ENCODE peak calls at places on chromosomes 12 and 14, in four cellular contexts. C is IMR-90, S is heart left ventricle, Y is fibroblast of lung. V is an unnamed sample. For H3K36me3, the result is how much of the 10 kb centered on the place peaks cover.

GRCh38 chr14:86055512-86055911 is 525.6 kb downstream of the FLRT2 start:
- DNase-seq in C (peak), S (no peak), Y (peak), V (no peak)

GRCh38 chr12:113325938-113326337 is 9.0 kb downstream of the SLC8B1 start:
- DNase-seq in C (peak), S (peak), Y (peak), V (no peak)

GRCh38 chr14:24314377-24315193 is 3.3 kb downstream of the LTB4R start:
- DNase-seq in C (no peak), S (peak), Y (no peak), V (no peak)

GRCh38 chr14:45610303-45610702 is 357.3 kb upstream of the MIS18BP1 start:
- DNase-seq in C (no peak), S (no peak), Y (peak), V (no peak)

GRCh38 chr14:56351861-56352260 is 227.7 kb upstream of the TMEM260 start:
- DNase-seq in C (peak), S (no peak), Y (peak), V (no peak)

GRCh38 chr12:2395352-2395977 is 342.7 kb downstream of the CACNA1C start:
- DNase-seq in C (peak), S (no peak), Y (peak), V (peak)

GRCh38 chr14:69263364-69263763 is 3.4 kb downstream of the GALNT16 start:
- DNase-seq in C (peak), S (peak), Y (peak), V (no peak)

GRCh38 chr12:59182660-59183455 is 262.6 kb upstream of the LRIG3 start:
- DNase-seq in C (peak), S (no peak), Y (no peak), V (no peak)

GRCh38 chr12:6827982-6828670 is at the start of gene P3H3:
- DNase-seq in C (peak), S (no peak), Y (peak), V (peak)

GRCh38 chr12:14602128-14602527 is 34.4 kb upstream of the PLBD1 start:
- DNase-seq in C (no peak), S (no peak), Y (no peak), V (no peak)

GRCh38 chr14:94615823-94616570 is 3.8 kb downstream of the SERPINA3 start:
- DNase-seq in C (no peak), S (no peak), Y (no peak), V (no peak)

GRCh38 chr12:62744551-62744950 is 190.4 kb downstream of the PPM1H start:
- DNase-seq in C (peak), S (peak), Y (peak), V (no peak)

GRCh38 chr12:110689002-110689600 is at the start of gene HVCN1:
- DNase-seq in C (no peak), S (peak), Y (peak), V (peak)

GRCh38 chr14:103123128-103123633 is at the start of gene TNFAIP2:
- DNase-seq in C (no peak), S (peak), Y (no peak), V (peak)

GRCh38 chr12:71594214-71594948 is 69.3 kb downstream of the ZFC3H1 start:
- DNase-seq in C (no peak), S (no peak), Y (no peak), V (no peak)

GRCh38 chr12:42125372-42125767 is 19.3 kb downstream of the GXYLT1 start:
- DNase-seq in C (no peak), S (no peak), Y (no peak), V (no peak)

GRCh38 chr14:26017270-26017669 is 580.6 kb downstream of the NOVA1 start:
- DNase-seq in C (no peak), S (no peak), Y (no peak), V (no peak)

GRCh38 chr14:45531022-45531421 is 278.0 kb upstream of the MIS18BP1 start:
- DNase-seq in C (no peak), S (no peak), Y (no peak), V (no peak)

DNA sequence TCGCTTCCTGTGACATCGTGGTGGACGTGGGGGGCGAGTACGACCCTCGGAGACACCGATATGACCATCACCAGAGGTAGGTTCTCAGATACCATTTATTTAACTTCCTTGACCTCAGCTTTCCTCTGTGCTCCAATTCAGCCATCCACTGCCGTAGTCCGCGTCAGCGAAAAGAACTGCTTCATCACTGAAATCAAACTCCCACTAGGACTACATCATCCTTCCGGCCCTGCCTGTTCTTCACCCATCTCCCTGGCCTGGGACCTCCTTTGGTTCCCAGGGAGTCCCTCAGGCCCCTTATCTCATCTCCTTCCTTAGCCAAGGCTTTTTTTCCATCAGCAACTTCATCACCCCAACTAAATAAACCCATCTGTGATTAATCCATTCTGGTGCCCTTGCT is 692 bp downstream of the MYG1 start:
- DNase-seq in C (peak), S (no peak), Y (peak), V (no peak)
- H3K36me3 ChIP-seq in C (under half), S (under half), Y (under half), V (under half)

DNA sequence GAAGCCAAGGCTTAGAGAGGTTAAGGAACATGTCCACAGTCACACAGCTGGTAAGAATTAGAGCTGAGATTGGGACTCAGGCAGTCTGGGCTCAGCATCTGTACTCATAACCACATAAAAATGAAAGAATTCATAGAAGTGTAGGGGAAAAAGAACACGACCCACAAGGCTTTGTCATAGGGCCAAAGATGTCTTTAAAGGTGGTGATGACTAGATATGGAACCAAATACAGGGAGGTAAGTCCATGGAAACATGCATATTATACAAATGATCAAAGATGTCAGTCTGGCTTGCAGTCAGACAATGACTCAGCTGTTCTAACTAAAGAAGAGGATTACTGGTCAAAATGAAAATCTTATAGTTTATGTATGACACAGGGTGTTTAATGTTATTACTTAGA is 7.2 kb upstream of the SSPN start:
- DNase-seq in C (peak), S (no peak), Y (peak), V (no peak)
- H3K27ac ChIP-seq in C (no peak), S (no peak), Y (no peak), V (no peak)

GRCh38 chr12:56116267-56117081 is at the start of gene RPL41:
- DNase-seq in C (peak), S (peak), Y (peak), V (peak)

GRCh38 chr12:56120158-56120846 is 2.2 kb downstream of the ZC3H10 start:
- DNase-seq in C (peak), S (no peak), Y (peak), V (peak)

GRCh38 chr12:56119361-56119796 is 1.3 kb downstream of the ZC3H10 start:
- DNase-seq in C (peak), S (peak), Y (peak), V (peak)

GRCh38 chr12:56118688-56119045 is 601 bp downstream of the ZC3H10 start:
- DNase-seq in C (no peak), S (no peak), Y (no peak), V (no peak)

GRCh38 chr12:56117778-56118687 is at the start of gene ZC3H10:
- DNase-seq in C (peak), S (peak), Y (peak), V (peak)
- TF ChIP-seq CTCF in C (peak), S (peak), Y (peak), V (peak)

GRCh38 chr12:124857921-124858461 is 5.7 kb downstream of the SCARB1 start:
- DNase-seq in C (no peak), S (no peak), Y (no peak), V (no peak)
- H3K36me3 ChIP-seq in C (under half), S (under half), Y (under half), V (under half)

DNA sequence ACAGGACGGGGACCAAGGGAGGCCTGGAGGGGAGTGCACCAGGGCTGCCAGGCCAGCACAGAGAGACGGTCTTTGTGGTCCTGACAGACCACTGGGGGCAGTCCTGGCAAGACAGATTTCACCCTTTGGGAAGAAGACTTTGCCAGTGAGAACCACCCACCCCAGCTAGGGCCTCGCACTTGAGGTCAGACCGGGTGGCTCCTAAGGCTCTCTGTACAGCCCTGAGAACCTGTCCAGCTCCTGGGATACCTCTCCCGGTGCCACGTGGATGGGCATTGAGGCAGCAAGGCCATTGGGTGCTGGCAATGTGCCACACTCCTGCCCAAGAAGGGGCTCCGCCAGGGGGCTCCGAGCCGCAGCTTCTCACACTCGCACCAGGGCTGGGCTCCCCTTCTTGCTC is 42.4 kb downstream of the DEGS2 start:
- DNase-seq in C (no peak), S (no peak), Y (no peak), V (peak)
- H3K27ac ChIP-seq in C (no peak), S (no peak), Y (no peak), V (no peak)

GRCh38 chr14:22044193-22044592 is 370.6 kb upstream of the OR4E1 start:
- DNase-seq in C (no peak), S (no peak), Y (no peak), V (no peak)

GRCh38 chr14:22046063-22046462 is 372.4 kb upstream of the OR4E1 start:
- DNase-seq in C (no peak), S (no peak), Y (no peak), V (no peak)

GRCh38 chr14:22052795-22053194 is 379.2 kb upstream of the OR4E1 start:
- DNase-seq in C (no peak), S (no peak), Y (no peak), V (no peak)

DNA sequence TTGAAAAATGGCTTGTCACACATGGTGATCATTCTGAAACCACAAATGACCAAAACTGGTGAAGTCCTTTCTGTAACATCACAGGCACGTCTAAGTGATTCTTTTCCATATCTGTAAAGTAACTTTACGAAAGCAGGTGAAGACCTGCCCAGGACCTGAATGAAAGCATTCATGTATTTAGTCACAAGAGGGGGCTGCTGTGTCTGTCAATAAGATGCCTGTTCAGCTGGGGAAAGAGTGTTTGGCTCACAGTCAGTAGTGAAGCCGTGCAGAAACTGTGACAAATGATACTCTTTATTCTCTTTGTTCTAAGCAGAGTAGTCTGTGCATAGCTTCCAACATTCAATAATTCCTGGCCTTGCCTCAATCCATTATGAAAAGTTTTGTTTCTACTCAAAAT is 373.5 kb upstream of the OR4E1 start:
- DNase-seq in C (no peak), S (no peak), Y (no peak), V (no peak)
- TF ChIP-seq CTCF in C (peak), S (peak), Y (no peak), V (no peak)

DNA sequence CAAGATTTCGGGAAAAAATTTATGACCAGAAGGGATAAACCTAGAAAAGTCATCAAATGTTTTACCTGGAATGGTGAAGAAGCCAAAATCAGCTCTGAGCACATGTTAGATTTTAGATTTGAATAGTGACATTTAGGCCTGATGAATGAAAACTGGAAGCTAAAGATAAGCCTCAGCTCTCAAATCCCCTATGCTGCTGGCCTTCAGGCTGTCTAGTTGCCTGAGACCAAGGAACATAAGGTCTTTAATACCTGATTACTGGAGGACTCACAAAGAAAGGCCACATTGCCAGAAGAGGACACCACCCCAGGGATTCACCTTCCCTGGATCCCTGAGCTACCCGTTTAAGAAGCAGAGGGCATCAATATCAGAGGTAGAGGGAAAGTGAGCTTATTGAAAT is 56.6 kb downstream of the BCL2L14 start:
- DNase-seq in C (no peak), S (no peak), Y (no peak), V (no peak)
- H3K36me3 ChIP-seq in C (under half), S (under half), Y (under half), V (under half)

DNA sequence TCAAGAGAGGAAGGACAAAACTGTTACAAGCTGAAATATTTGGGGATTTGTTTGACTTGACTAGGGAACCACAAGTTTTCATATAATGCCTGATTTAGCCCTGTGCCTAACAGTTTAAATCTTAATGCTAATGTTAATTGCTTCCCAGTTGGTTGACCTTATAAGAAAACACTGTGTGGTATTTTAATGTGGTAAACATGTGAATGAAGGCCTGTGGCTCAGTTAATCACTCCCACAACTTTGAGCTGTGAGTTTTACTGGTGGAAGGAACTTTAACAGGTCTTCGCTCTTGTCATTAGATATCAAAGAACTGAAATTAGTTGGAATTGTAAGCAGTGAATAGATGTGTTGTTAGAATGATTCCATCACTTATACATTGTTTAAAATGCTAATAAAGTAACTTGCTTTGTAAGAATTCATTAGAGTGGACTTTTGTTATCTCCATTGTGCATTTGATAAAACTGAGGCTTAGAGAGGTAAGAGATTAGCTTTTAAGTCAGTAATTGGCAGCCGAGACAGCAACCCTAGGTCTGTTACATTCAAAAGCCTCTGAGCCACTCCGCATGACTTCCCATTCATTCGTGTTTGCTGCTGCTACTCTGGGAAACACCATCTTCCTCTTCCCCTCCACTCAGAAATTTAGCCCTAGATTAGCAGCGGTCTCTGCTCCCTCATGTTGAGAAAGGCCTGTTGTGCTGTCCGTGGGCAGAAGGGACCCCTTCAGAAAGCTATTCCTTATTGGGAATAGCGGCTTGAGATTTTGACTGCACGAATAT is 1.0 kb upstream of the TBK1 start:
- DNase-seq in C (peak), S (no peak), Y (peak), V (no peak)
- H3K27ac ChIP-seq in C (peak), S (peak), Y (peak), V (no peak)